ENCODE peak calls at places on chromosomes 13 and 19, in six cellular contexts. P is transverse colon, Z is GM23338, C is HCT116, N is K562, U is GM12878. B is an unnamed sample.

GRCh38 chr19:16295071-16295470 is 29.6 kb upstream of the KLF2 start:
- DNase-seq in P (no peak), Z (no peak), C (no peak), N (no peak), U (no peak), B (no peak)

GRCh38 chr13:61727714-61728275 is 312.1 kb upstream of the PCDH20 start:
- DNase-seq in P (no peak), Z (no peak), C (no peak), N (no peak), U (no peak), B (no peak)

GRCh38 chr19:36151144-36152051 is 849 bp downstream of the COX7A1 start:
- DNase-seq in P (no peak), Z (peak), C (no peak), N (no peak), U (no peak), B (no peak)

GRCh38 chr13:91349992-91350911 is 2.8 kb downstream of the MIR17HG start:
- DNase-seq in P (no peak), Z (no peak), C (no peak), N (peak), U (no peak), B (no peak)

GRCh38 chr19:43735013-43735412 is 19.1 kb downstream of the IRGC start:
- DNase-seq in P (no peak), Z (no peak), C (no peak), N (no peak), U (no peak), B (no peak)

GRCh38 chr19:41265376-41266153 is 1.4 kb downstream of the HNRNPUL1 start:
- DNase-seq in P (peak), Z (peak), C (no peak), N (peak), U (no peak), B (no peak)

GRCh38 chr19:53659292-53659691 is 27.5 kb downstream of the DPRX start:
- DNase-seq in P (no peak), Z (peak), C (no peak), N (peak), U (no peak), B (no peak)

GRCh38 chr19:1373042-1373533 is 10.6 kb upstream of the NDUFS7 start:
- DNase-seq in P (no peak), Z (no peak), C (no peak), N (no peak), U (no peak), B (no peak)

GRCh38 chr13:110471833-110472162 is 89.7 kb downstream of the RAB20 start:
- DNase-seq in P (peak), Z (no peak), C (no peak), N (peak), U (peak), B (no peak)

GRCh38 chr19:5436101-5436947 is 18.9 kb upstream of the ZNRF4 start:
- DNase-seq in P (no peak), Z (peak), C (no peak), N (peak), U (no peak), B (no peak)

GRCh38 chr19:16327911-16328823 is 3.5 kb downstream of the KLF2 start:
- DNase-seq in P (peak), Z (no peak), C (no peak), N (no peak), U (no peak), B (no peak)

GRCh38 chr19:48813123-48813911 is 2.5 kb upstream of the BCAT2 start:
- DNase-seq in P (no peak), Z (peak), C (no peak), N (peak), U (no peak), B (no peak)

GRCh38 chr13:67014399-67014798 is 215.7 kb downstream of the PCDH9 start:
- DNase-seq in P (no peak), Z (no peak), C (no peak), N (no peak), U (no peak), B (no peak)

GRCh38 chr13:76852991-76853390 is 33.2 kb downstream of the KCTD12 start:
- DNase-seq in P (no peak), Z (no peak), C (no peak), N (no peak), U (no peak), B (no peak)

GRCh38 chr19:41431426-41432386 is 4.5 kb upstream of the B3GNT8 start:
- DNase-seq in P (no peak), Z (peak), C (no peak), N (no peak), U (no peak), B (no peak)

GRCh38 chr19:36986601-36987000 is 70.5 kb downstream of the ZNF568 start:
- DNase-seq in P (no peak), Z (no peak), C (no peak), N (no peak), U (no peak), B (no peak)

GRCh38 chr13:48304132-48304876 is 753 bp downstream of the RB1 start:
- DNase-seq in P (peak), Z (no peak), C (no peak), N (no peak), U (peak), B (no peak)

GRCh38 chr13:106635616-106636015 is 67.7 kb upstream of the ARGLU1 start:
- DNase-seq in P (no peak), Z (no peak), C (no peak), N (no peak), U (no peak), B (no peak)
- H3K27ac ChIP-seq in P (no peak), Z (no peak), C (no peak), N (no peak), U (no peak), B (peak)

GRCh38 chr13:38072696-38073095 is 203.1 kb upstream of the TRPC4 start:
- DNase-seq in P (no peak), Z (no peak), C (no peak), N (no peak), U (no peak), B (no peak)

GRCh38 chr13:38073931-38074330 is 204.4 kb upstream of the TRPC4 start:
- DNase-seq in P (no peak), Z (no peak), C (no peak), N (no peak), U (no peak), B (no peak)
- TF ChIP-seq POLR2AphosphoS5 in P (no peak), Z (no peak), C (no peak), N (no peak), U (no peak), B (no peak)

GRCh38 chr13:113794764-113795173 is 35.7 kb downstream of the TMEM255B start:
- DNase-seq in P (no peak), Z (no peak), C (no peak), N (no peak), U (no peak), B (no peak)
- H3K27ac ChIP-seq in P (no peak), Z (no peak), C (no peak), N (no peak), U (no peak), B (no peak)

DNA sequence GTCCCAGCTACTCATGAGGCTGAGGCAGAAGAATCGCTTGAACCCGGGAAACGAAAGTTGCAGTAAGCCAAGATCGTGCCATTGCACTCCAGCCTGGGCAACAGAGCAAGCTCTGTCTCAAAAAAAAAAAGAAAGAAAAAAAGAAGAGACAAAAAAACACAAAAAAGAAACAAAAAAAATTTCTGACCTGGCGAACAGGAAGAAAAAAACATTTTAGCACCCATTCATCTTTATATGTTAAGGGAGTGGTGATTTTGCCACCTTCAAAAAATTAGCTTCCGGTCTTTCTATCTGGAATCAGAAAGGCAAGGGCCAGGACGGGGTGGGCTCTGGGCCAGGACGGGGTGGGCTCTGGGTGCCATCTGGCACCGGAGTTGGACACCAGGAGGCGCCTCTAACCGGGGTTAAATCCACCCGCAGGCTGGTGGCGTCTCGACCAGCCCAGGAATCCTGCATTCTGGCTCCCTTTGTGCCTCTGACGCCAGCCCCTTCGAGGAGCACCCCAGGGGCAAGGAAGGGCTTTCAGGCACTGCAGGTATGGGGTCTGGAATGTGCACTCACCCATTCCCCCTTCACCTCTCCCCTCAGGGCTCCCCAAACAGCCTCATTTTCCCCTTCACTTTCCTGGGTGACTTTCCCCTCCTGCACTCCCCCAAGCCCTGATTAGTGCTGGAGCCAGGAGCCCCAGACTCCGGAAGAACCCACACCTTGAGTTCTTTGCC is 10.4 kb upstream of the ZSWIM4 start:
- DNase-seq in P (peak), Z (peak), C (peak), N (peak), U (no peak), B (no peak)
- TF ChIP-seq POLR2AphosphoS5 in P (no peak), Z (no peak), C (no peak), N (no peak), U (no peak), B (peak)

GRCh38 chr13:35502456-35502855 is 26.0 kb upstream of the MAB21L1 start:
- DNase-seq in P (no peak), Z (no peak), C (no peak), N (no peak), U (no peak), B (no peak)

GRCh38 chr13:35501721-35502235 is 25.3 kb upstream of the MAB21L1 start:
- DNase-seq in P (no peak), Z (no peak), C (no peak), N (no peak), U (no peak), B (no peak)

GRCh38 chr13:35499131-35500051 is 22.9 kb upstream of the MAB21L1 start:
- DNase-seq in P (no peak), Z (no peak), C (no peak), N (no peak), U (no peak), B (no peak)

GRCh38 chr13:35496761-35497386 is 20.4 kb upstream of the MAB21L1 start:
- DNase-seq in P (no peak), Z (no peak), C (no peak), N (no peak), U (no peak), B (no peak)

GRCh38 chr13:35500071-35500595 is 23.6 kb upstream of the MAB21L1 start:
- DNase-seq in P (no peak), Z (no peak), C (no peak), N (no peak), U (no peak), B (no peak)
- H3K27ac ChIP-seq in P (no peak), Z (no peak), C (no peak), N (no peak), U (no peak), B (no peak)

DNA sequence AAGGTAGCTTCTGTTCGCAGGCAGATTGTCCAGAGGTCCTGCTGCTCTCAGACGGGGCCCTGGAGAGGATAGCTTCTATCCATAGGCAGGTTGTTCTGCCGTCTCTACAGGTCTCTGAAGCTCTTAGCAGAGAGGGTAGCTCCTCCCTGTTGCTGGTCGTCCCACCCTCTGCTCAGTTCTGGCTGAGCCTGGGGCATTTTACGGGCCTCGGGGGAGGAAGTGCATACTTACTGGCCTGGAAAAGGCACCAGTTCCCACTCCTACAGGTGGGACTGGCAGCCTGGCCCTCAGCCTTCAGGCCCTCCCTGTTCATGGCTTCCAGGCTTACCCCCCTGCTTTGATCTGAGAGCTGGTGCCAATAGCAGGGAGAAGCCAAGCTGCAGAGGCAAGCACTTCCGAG is 42.3 kb downstream of the USPL1 start:
- DNase-seq in P (no peak), Z (peak), C (no peak), N (no peak), U (no peak), B (no peak)
- TF ChIP-seq POLR2AphosphoS5 in P (no peak), Z (no peak), C (no peak), N (no peak), U (no peak), B (no peak)

GRCh38 chr19:3100331-3100730 is 6.2 kb downstream of the GNA11 start:
- DNase-seq in P (no peak), Z (no peak), C (no peak), N (no peak), U (no peak), B (no peak)
- H3K27ac ChIP-seq in P (no peak), Z (no peak), C (no peak), N (no peak), U (no peak), B (no peak)

DNA sequence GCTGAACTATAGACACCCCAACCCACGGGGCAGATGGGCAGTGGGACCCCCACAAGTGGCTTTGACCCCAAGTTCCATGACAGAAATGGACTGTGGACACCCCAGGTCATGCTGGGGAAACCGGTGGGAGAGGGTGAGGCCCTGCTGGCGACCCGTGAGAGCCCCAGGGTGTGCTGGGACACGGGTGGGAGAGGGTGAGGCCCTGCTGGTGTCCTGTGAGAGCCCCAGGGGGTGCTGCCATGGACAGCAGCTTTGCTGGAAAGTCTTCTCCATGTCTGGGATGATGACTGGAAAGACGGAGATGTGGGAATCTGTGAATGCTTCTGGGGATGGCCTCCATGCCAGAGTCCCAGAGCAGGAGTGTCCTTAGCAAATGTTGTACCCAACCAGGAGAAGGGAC is 148.4 kb downstream of the URI1 start:
- DNase-seq in P (no peak), Z (no peak), C (no peak), N (no peak), U (no peak), B (no peak)
- TF ChIP-seq POLR2AphosphoS5 in P (no peak), Z (no peak), C (no peak), N (no peak), U (no peak), B (no peak)